ENCODE peak calls at places on chromosomes 6 and 20, in six cellular contexts. Y is A549, T is DMS79, P is NCI-H345, M is WTC11, S is skeletal muscle cell. J is an unnamed sample.

GRCh38 chr20:16216227-16217210 is 356.7 kb downstream of the KIF16B start:
- DNase-seq in T (no peak), S (no peak), M (no peak), P (no peak), Y (no peak), J (no peak)

GRCh38 chr20:584375-585301 is 25.5 kb downstream of the TCF15 start:
- DNase-seq in Y (no peak), T (no peak), P (no peak), M (no peak), S (no peak), J (no peak)

GRCh38 chr20:50246367-50247195 is 56.0 kb downstream of the CEBPB start:
- DNase-seq in P (no peak), M (no peak), Y (no peak), S (no peak), T (no peak), J (no peak)

GRCh38 chr20:47703748-47704147 is 81.5 kb downstream of the SULF2 start:
- DNase-seq in M (no peak), S (no peak), P (no peak), Y (no peak), T (no peak), J (no peak)

GRCh38 chr20:49905415-49906091 is 9.8 kb downstream of the SPATA2 start:
- DNase-seq in M (no peak), P (no peak), Y (no peak), T (no peak), S (no peak), J (no peak)

GRCh38 chr6:63503199-63503598 is 69.1 kb upstream of the LOC128125822 start:
- DNase-seq in S (no peak), P (no peak), M (no peak), T (no peak), Y (no peak), J (no peak)

GRCh38 chr6:154598403-154598802 is 87.9 kb upstream of the CNKSR3 start:
- DNase-seq in S (no peak), Y (no peak), P (no peak), M (no peak), T (no peak), J (no peak)

GRCh38 chr6:108453601-108454157 is 107.0 kb upstream of the FOXO3 start:
- DNase-seq in M (no peak), P (no peak), T (no peak), S (peak; percentile 78), Y (no peak), J (no peak)

GRCh38 chr20:25984933-25985332 is 288.3 kb upstream of the ZNF337 start:
- DNase-seq in P (peak; percentile 72), S (peak; percentile 14), Y (no peak), M (no peak), T (peak; percentile 41), J (peak; percentile 1)

GRCh38 chr6:144379356-144379755 is 94.2 kb downstream of the UTRN start:
- DNase-seq in S (peak; percentile 33), M (no peak), Y (no peak), T (no peak), P (no peak), J (no peak)

GRCh38 chr6:31113861-31114539 is 600 bp upstream of the PSORS1C1 start:
- DNase-seq in M (no peak), Y (no peak), S (peak; percentile 31), P (no peak), T (no peak), J (no peak)

GRCh38 chr6:149168968-149169367 is 148.5 kb upstream of the TAB2 start:
- DNase-seq in S (no peak), P (no peak), Y (no peak), M (no peak), T (no peak), J (no peak)

GRCh38 chr20:3238616-3239025 is 369 bp downstream of the SLC4A11 start:
- DNase-seq in P (peak; percentile 44), M (peak; percentile 69), Y (peak; percentile 59), S (no peak), T (peak; percentile 4), J (peak; percentile 83)

GRCh38 chr6:94389218-94389617 is 969.9 kb upstream of the EPHA7 start:
- DNase-seq in T (no peak), Y (no peak), P (no peak), M (no peak), S (no peak), J (peak; percentile 22)

GRCh38 chr20:63378626-63379025 is 17.5 kb upstream of the CHRNA4 start:
- DNase-seq in T (no peak), M (peak; percentile 44), Y (no peak), P (no peak), S (no peak), J (no peak)

GRCh38 chr6:5094327-5094726 is 9.2 kb downstream of the PPP1R3G start:
- DNase-seq in P (no peak), T (no peak), M (no peak), S (peak; percentile 87), Y (no peak), J (no peak)

GRCh38 chr6:44010411-44011349 is 116.6 kb downstream of the MRPL14 start:
- DNase-seq in T (peak; percentile 96), S (peak; percentile 99), M (no peak), Y (peak; percentile 41), P (peak; percentile 62), J (peak; percentile 56)

GRCh38 chr20:34083137-34083536 is 28.9 kb downstream of the EIF2S2 start:
- DNase-seq in P (no peak), M (no peak), Y (no peak), T (peak; percentile 90), S (peak; percentile 66), J (peak; percentile 96)

GRCh38 chr6:127589135-127589534 is 12.2 kb downstream of the C6orf58 start:
- DNase-seq in M (no peak), P (no peak), Y (no peak), S (no peak), T (no peak), J (no peak)

GRCh38 chr20:32682508-32682987 is 8.8 kb upstream of the C20orf203 start:
- DNase-seq in M (no peak), T (no peak), Y (no peak), S (no peak), P (no peak), J (no peak)

GRCh38 chr6:143158113-143158581 is 97.5 kb downstream of the AIG1 start:
- DNase-seq in T (peak; percentile 10), M (no peak), Y (no peak), S (no peak), P (no peak), J (no peak)

GRCh38 chr20:29873946-29874345 is 1383.5 kb upstream of the DEFB115 start:
- DNase-seq in S (peak; percentile 4), Y (no peak), M (peak; percentile 65), T (no peak), P (no peak), J (no peak)